ENCODE peak calls at places on chromosomes 1 and 21, in four cellular contexts. D is K562, C is GM12878, E is HepG2. G is an unnamed sample.

GRCh38 chr1:3323021-3323790 is 131.3 kb upstream of the ARHGEF16 start:
- DNase-seq in C (no peak), D (no peak), E (peak), G (no peak)

GRCh38 chr1:156070523-156070922 is 9.6 kb downstream of the RAB25 start:
- DNase-seq in E (no peak), C (no peak), D (no peak), G (no peak)

GRCh38 chr21:37463083-37463780 is 96.7 kb downstream of the DYRK1A start:
- DNase-seq in E (peak), D (peak), C (peak), G (peak)

GRCh38 chr1:60133848-60134247 is 60.3 kb upstream of the C1orf87 start:
- DNase-seq in C (no peak), D (no peak), E (no peak), G (no peak)

GRCh38 chr21:45319461-45320211 is 31.9 kb upstream of the POFUT2 start:
- DNase-seq in D (no peak), E (no peak), C (no peak), G (peak)

GRCh38 chr1:199855580-199855979 is 171.9 kb upstream of the NR5A2 start:
- DNase-seq in C (no peak), E (no peak), D (no peak), G (peak)

GRCh38 chr1:207407655-207408256 is 46.4 kb upstream of the CR2 start:
- DNase-seq in E (no peak), C (no peak), D (peak), G (no peak)

GRCh38 chr21:32423320-32423719 is 10.8 kb downstream of the EVA1C start:
- DNase-seq in E (no peak), D (no peak), C (no peak), G (no peak)

GRCh38 chr21:43188712-43189151 is 19.9 kb downstream of the CRYAA start:
- DNase-seq in E (no peak), D (no peak), C (no peak), G (no peak)

GRCh38 chr1:11858613-11858967 is at the start of gene NPPB:
- DNase-seq in C (no peak), E (no peak), D (no peak), G (no peak)

GRCh38 chr1:156246241-156246761 is 1.6 kb downstream of the PAQR6 start:
- DNase-seq in D (no peak), E (no peak), C (no peak), G (no peak)

GRCh38 chr1:15426492-15427279 is 11.6 kb upstream of the CTRC start:
- DNase-seq in E (no peak), D (peak), C (no peak), G (peak)

GRCh38 chr1:186244825-186245224 is 130.2 kb downstream of the TPR start:
- DNase-seq in E (peak), C (no peak), D (no peak), G (peak)
- TF ChIP-seq CTCF in E (peak), C (peak), D (peak), G (no peak)

DNA sequence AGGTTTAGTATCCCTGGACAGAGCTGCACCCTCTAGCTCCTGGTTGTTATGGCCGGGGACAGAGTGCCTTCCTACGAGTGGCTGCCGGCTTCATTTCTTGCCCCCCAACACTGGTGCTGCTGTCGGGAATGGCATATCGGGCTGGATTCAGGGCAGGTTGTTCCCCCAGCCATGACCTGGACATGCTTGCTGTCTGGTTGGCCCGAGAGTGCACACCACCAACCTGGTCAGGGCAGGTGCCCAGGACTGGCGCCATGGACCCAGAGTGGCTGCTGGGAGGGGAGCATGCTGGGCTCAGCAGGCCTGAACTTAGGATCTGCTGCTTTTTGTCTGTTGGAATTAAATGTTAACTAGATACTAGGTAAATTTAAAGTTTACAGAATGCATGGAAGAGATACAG is 21.8 kb downstream of the H6PD start:
- DNase-seq in E (no peak), D (no peak), C (no peak), G (no peak)
- TF ChIP-seq RFX5 in E (no peak), D (no peak), C (no peak), G (no peak)

DNA sequence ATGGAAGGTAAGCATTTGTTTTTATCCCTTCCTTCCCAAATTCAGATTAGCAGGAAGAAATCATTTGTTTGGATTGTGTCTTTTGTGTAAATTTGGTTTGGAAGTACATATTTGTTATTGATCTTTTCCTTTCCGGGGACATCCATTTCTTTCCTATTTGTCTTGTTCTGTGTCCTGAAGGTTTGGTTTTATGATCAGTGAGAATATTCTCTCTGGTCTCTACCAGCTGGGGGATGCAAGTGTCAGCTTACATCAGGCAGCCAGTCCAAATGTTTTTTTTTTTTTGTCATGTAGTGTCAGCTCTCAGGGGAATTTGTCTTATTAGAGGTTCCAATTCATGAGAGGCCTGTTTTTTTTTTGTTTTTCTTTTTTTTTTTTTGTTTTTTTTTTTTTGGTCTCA is 479.2 kb upstream of the LRRC7 start:
- DNase-seq in C (no peak), E (no peak), D (no peak), G (no peak)
- TF ChIP-seq JUNB in C (no peak), E (no peak), D (no peak), G (no peak)

GRCh38 chr21:35521852-35522505 is 472.9 kb upstream of the RUNX1 start:
- DNase-seq in E (no peak), C (no peak), D (no peak), G (no peak)

GRCh38 chr21:35521293-35521692 is 472.2 kb upstream of the RUNX1 start:
- DNase-seq in D (no peak), E (no peak), C (no peak), G (no peak)

GRCh38 chr21:35520302-35520701 is 471.2 kb upstream of the RUNX1 start:
- DNase-seq in C (no peak), D (no peak), E (no peak), G (no peak)

GRCh38 chr21:35517848-35518247 is 468.7 kb upstream of the RUNX1 start:
- DNase-seq in E (no peak), D (no peak), C (no peak), G (no peak)

GRCh38 chr21:35520869-35521268 is 471.8 kb upstream of the RUNX1 start:
- DNase-seq in D (no peak), E (no peak), C (no peak), G (no peak)
- TF ChIP-seq CTCF in D (no peak), E (no peak), C (no peak), G (no peak)

DNA sequence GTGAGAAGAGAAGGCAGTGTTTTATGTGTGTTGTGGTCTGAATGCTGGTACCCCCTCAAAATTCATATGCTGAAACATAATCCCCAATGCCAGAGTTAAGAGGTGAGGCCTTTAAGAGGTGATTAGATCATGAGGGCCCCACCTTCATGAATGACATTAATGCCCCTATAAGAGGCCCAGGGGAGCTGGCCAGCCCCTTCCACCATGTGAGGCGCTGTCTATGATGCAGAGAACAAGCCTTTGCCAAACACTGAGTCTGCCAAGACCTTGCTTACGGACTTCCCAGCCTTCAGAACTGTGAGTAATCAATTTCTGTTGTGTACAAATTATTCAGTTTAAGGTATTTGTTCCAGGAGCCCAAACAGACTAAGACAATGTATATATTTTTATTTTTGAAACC is 20.2 kb downstream of the CAPZB start:
- DNase-seq in C (no peak), E (no peak), D (no peak), G (no peak)
- TF ChIP-seq RFX5 in C (no peak), E (no peak), D (no peak), G (no peak)

GRCh38 chr1:166960871-166961474 is 14.4 kb downstream of the ILDR2 start:
- DNase-seq in C (no peak), D (no peak), E (no peak), G (no peak)
- TF ChIP-seq JUNB in C (no peak), D (no peak), E (no peak), G (no peak)

GRCh38 chr1:109253803-109254620 is 4.7 kb downstream of the CELSR2 start:
- DNase-seq in D (peak), C (no peak), E (peak), G (no peak)
- TF ChIP-seq CTCF in D (peak), C (no peak), E (peak), G (no peak)

GRCh38 chr1:54287821-54288220 is 87.9 kb downstream of the MRPL37 start:
- DNase-seq in E (no peak), D (no peak), C (no peak), G (no peak)
- TF ChIP-seq RFX5 in E (no peak), D (no peak), C (no peak), G (no peak)

DNA sequence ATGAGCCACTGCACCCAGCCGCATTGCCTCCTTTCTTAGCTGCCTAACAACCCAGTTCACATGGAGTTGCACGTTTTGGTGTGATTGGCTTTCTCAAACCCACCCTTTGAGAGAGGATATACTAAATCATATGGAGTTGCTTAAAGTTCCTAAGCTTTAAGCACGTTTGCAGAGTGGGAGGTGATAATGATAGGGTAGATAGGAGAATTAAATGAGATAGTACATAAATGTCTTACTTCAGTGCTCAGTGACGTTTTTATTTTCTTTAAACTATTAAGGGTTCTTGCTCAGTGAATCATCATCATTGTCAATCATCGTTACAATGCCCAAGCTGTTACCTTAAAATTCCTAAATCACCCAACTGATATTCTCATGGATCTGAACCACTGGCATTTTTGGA is 2.9 kb upstream of the SH3D21 start:
- DNase-seq in D (no peak), E (no peak), C (no peak), G (no peak)
- TF ChIP-seq JUNB in D (no peak), E (no peak), C (no peak), G (no peak)

G was measured in A549.